ENCODE peak calls at places on chromosomes 1 and 21, in five cellular contexts. J is K562, L is SK-N-SH, V is MM.1S, I is DND-41. Y is an unnamed sample.

GRCh38 chr1:43207229-43207853 is 35.2 kb downstream of the CFAP57 start:
- DNase-seq in J (no peak), L (no peak), V (no peak), I (no peak), Y (peak)

GRCh38 chr1:157992813-157993178 is 649 bp upstream of the KIRREL1 start:
- DNase-seq in J (no peak), L (no peak), V (no peak), I (no peak), Y (no peak)

GRCh38 chr1:216723274-216723780 is at the start of gene ESRRG:
- DNase-seq in J (no peak), L (peak), V (peak), I (no peak), Y (peak)

GRCh38 chr1:241167121-241167619 is 189.8 kb downstream of the RGS7 start:
- DNase-seq in J (no peak), L (no peak), V (no peak), I (no peak), Y (no peak)

GRCh38 chr1:47189844-47190562 is at the start of gene PDZK1IP1:
- DNase-seq in J (peak), L (no peak), V (no peak), I (no peak), Y (peak)

GRCh38 chr1:94927405-94928175 is 680 bp upstream of the CNN3 start:
- DNase-seq in J (no peak), L (peak), V (no peak), I (no peak), Y (peak)

GRCh38 chr21:15221799-15222386 is 157.1 kb upstream of the NRIP1 start:
- DNase-seq in J (peak), L (no peak), V (no peak), I (no peak), Y (peak)

GRCh38 chr1:29668761-29669487 is 432.6 kb downstream of the PTPRU start:
- DNase-seq in J (no peak), L (no peak), V (no peak), I (no peak), Y (no peak)

GRCh38 chr1:29396438-29397255 is 160.3 kb downstream of the PTPRU start:
- DNase-seq in J (no peak), L (peak), V (no peak), I (no peak), Y (no peak)

DNA sequence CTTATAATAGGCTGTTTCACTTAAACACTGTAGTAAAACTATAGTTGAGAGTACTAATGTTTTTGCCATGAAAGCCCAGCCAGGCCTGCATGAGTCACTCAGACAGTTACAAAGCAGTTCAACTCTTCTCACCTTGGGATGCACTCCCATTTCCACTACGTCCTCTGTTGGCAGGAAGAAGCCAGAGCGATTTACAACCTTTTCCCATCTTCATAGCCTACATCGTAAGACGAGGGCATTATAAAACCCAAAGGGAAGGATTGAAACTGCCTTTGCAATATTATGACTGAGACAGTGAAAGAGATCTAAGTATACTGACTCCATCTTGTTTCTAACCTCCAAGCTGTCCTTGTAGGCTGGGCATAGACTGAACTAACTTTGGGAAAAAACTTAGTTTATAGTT is 71.8 kb upstream of the CSF1 start:
- DNase-seq in J (peak), L (no peak), V (no peak), I (no peak), Y (no peak)
- H3K9ac ChIP-seq in J (no peak), L (no peak), V (no peak), I (no peak), Y (no peak)

GRCh38 chr1:214107322-214108096 is 119.7 kb downstream of the PROX1 start:
- DNase-seq in J (no peak), L (no peak), V (no peak), I (no peak), Y (peak)
- H3K9ac ChIP-seq in J (no peak), L (no peak), V (no peak), I (no peak), Y (no peak)

GRCh38 chr1:85279463-85280080 is 3.1 kb upstream of the BCL10 start:
- DNase-seq in J (no peak), L (no peak), V (no peak), I (no peak), Y (no peak)
- H3K9ac ChIP-seq in J (peak), L (peak), V (no peak), I (no peak), Y (no peak)

GRCh38 chr1:230958370-230958769 is 20.3 kb downstream of the TTC13 start:
- DNase-seq in J (no peak), L (no peak), V (no peak), I (no peak), Y (no peak)
- H3K9ac ChIP-seq in J (no peak), L (no peak), V (no peak), I (no peak), Y (no peak)

GRCh38 chr1:38477811-38478210 is 381.8 kb downstream of the RRAGC start:
- DNase-seq in J (no peak), L (no peak), V (no peak), I (no peak), Y (no peak)

GRCh38 chr1:38476784-38477175 is 382.8 kb downstream of the RRAGC start:
- DNase-seq in J (no peak), L (no peak), V (no peak), I (no peak), Y (no peak)

GRCh38 chr1:38476111-38476783 is 383.3 kb downstream of the RRAGC start:
- DNase-seq in J (no peak), L (peak), V (peak), I (no peak), Y (peak)

GRCh38 chr1:38475624-38476005 is 384.0 kb downstream of the RRAGC start:
- DNase-seq in J (no peak), L (no peak), V (no peak), I (no peak), Y (no peak)

GRCh38 chr1:38474738-38475623 is 384.6 kb downstream of the RRAGC start:
- DNase-seq in J (no peak), L (no peak), V (peak), I (no peak), Y (no peak)
- H3K9ac ChIP-seq in J (no peak), L (no peak), V (peak), I (no peak), Y (peak)

GRCh38 chr21:41142051-41142795 is 25.7 kb upstream of the BACE2 start:
- DNase-seq in J (no peak), L (no peak), V (no peak), I (no peak), Y (peak)
- H3K9ac ChIP-seq in J (no peak), L (no peak), V (no peak), I (no peak), Y (no peak)

GRCh38 chr1:41719128-41719527 is 199.6 kb downstream of the HIVEP3 start:
- DNase-seq in J (no peak), L (no peak), V (no peak), I (no peak), Y (no peak)
- H3K9ac ChIP-seq in J (no peak), L (no peak), V (no peak), I (no peak), Y (no peak)